ENCODE peak calls at places on chromosomes 7 and 10, in seven cellular contexts. One of them, this sample, is unnamed.
A peak's percentile ranks its signal among the peaks of the same experiment; 100 is the strongest.

GRCh38 chr10:91127341-91128082 is 93.0 kb upstream of the PCGF5 start:
- DNase-seq in stimulated activated naive CD8-positive, alpha-beta T cell treated with anti-CD3 and anti-CD28 coated beads, Interleukin-15, amount 100 ng/mL, for 72 hours: no peak
- DNase-seq in CD4-positive, alpha-beta T cell: no peak
- DNase-seq in stimulated activated CD8-positive, alpha-beta memory T cell treated with anti-CD3 and anti-CD28 coated beads, Interleukin-15, amount 100 ng/mL, for 24 hours: no peak
- DNase-seq in left lung: no peak
- DNase-seq in HEK293T: no peak
- DNase-seq in naive thymus-derived CD4-positive, alpha-beta T cell: no peak
- DNase-seq in this sample: no peak

GRCh38 chr10:102802920-102803534 is 34.2 kb downstream of the CYP17A1 start:
- DNase-seq in stimulated activated naive CD8-positive, alpha-beta T cell treated with anti-CD3 and anti-CD28 coated beads, Interleukin-15, amount 100 ng/mL, for 72 hours: no peak
- DNase-seq in stimulated activated CD8-positive, alpha-beta memory T cell treated with anti-CD3 and anti-CD28 coated beads, Interleukin-15, amount 100 ng/mL, for 24 hours: no peak
- DNase-seq in HEK293T: no peak
- DNase-seq in naive thymus-derived CD4-positive, alpha-beta T cell: no peak
- DNase-seq in left lung: no peak
- DNase-seq in CD4-positive, alpha-beta T cell: no peak
- DNase-seq in this sample: no peak

GRCh38 chr10:100008708-100009282 is 952 bp downstream of the DNMBP start:
- DNase-seq in left lung: no peak
- DNase-seq in stimulated activated CD8-positive, alpha-beta memory T cell treated with anti-CD3 and anti-CD28 coated beads, Interleukin-15, amount 100 ng/mL, for 24 hours: no peak
- DNase-seq in CD4-positive, alpha-beta T cell: no peak
- DNase-seq in HEK293T: no peak
- DNase-seq in stimulated activated naive CD8-positive, alpha-beta T cell treated with anti-CD3 and anti-CD28 coated beads, Interleukin-15, amount 100 ng/mL, for 72 hours: no peak
- DNase-seq in naive thymus-derived CD4-positive, alpha-beta T cell: no peak
- DNase-seq in this sample: no peak

GRCh38 chr7:20776214-20776875 is 10.3 kb downstream of the SP8 start:
- DNase-seq in left lung: no peak
- DNase-seq in stimulated activated CD8-positive, alpha-beta memory T cell treated with anti-CD3 and anti-CD28 coated beads, Interleukin-15, amount 100 ng/mL, for 24 hours: no peak
- DNase-seq in naive thymus-derived CD4-positive, alpha-beta T cell: no peak
- DNase-seq in CD4-positive, alpha-beta T cell: no peak
- DNase-seq in HEK293T: no peak
- DNase-seq in stimulated activated naive CD8-positive, alpha-beta T cell treated with anti-CD3 and anti-CD28 coated beads, Interleukin-15, amount 100 ng/mL, for 72 hours: no peak
- DNase-seq in this sample: no peak

GRCh38 chr10:121927361-121927840 is 430 bp downstream of the ATE1 start:
- DNase-seq in stimulated activated naive CD8-positive, alpha-beta T cell treated with anti-CD3 and anti-CD28 coated beads, Interleukin-15, amount 100 ng/mL, for 72 hours: no peak
- DNase-seq in stimulated activated CD8-positive, alpha-beta memory T cell treated with anti-CD3 and anti-CD28 coated beads, Interleukin-15, amount 100 ng/mL, for 24 hours: no peak
- DNase-seq in HEK293T: peak; percentile 68
- DNase-seq in naive thymus-derived CD4-positive, alpha-beta T cell: no peak
- DNase-seq in CD4-positive, alpha-beta T cell: peak; percentile 8
- DNase-seq in left lung: peak; percentile 87
- DNase-seq in this sample: no peak

GRCh38 chr7:151634643-151635042 is 114.9 kb upstream of the RHEB start:
- DNase-seq in stimulated activated naive CD8-positive, alpha-beta T cell treated with anti-CD3 and anti-CD28 coated beads, Interleukin-15, amount 100 ng/mL, for 72 hours: no peak
- DNase-seq in HEK293T: no peak
- DNase-seq in naive thymus-derived CD4-positive, alpha-beta T cell: no peak
- DNase-seq in left lung: no peak
- DNase-seq in CD4-positive, alpha-beta T cell: no peak
- DNase-seq in stimulated activated CD8-positive, alpha-beta memory T cell treated with anti-CD3 and anti-CD28 coated beads, Interleukin-15, amount 100 ng/mL, for 24 hours: no peak
- DNase-seq in this sample: no peak

GRCh38 chr10:73590881-73591577 is at the start of gene USP54:
- DNase-seq in left lung: no peak
- DNase-seq in stimulated activated naive CD8-positive, alpha-beta T cell treated with anti-CD3 and anti-CD28 coated beads, Interleukin-15, amount 100 ng/mL, for 72 hours: no peak
- DNase-seq in naive thymus-derived CD4-positive, alpha-beta T cell: no peak
- DNase-seq in HEK293T: peak; percentile 25
- DNase-seq in CD4-positive, alpha-beta T cell: no peak
- DNase-seq in stimulated activated CD8-positive, alpha-beta memory T cell treated with anti-CD3 and anti-CD28 coated beads, Interleukin-15, amount 100 ng/mL, for 24 hours: no peak
- DNase-seq in this sample: no peak

GRCh38 chr10:10609379-10609955 is 408.2 kb upstream of the CELF2 start:
- DNase-seq in stimulated activated CD8-positive, alpha-beta memory T cell treated with anti-CD3 and anti-CD28 coated beads, Interleukin-15, amount 100 ng/mL, for 24 hours: no peak
- DNase-seq in stimulated activated naive CD8-positive, alpha-beta T cell treated with anti-CD3 and anti-CD28 coated beads, Interleukin-15, amount 100 ng/mL, for 72 hours: no peak
- DNase-seq in naive thymus-derived CD4-positive, alpha-beta T cell: no peak
- DNase-seq in HEK293T: no peak
- DNase-seq in left lung: no peak
- DNase-seq in CD4-positive, alpha-beta T cell: no peak
- DNase-seq in this sample: no peak